ENCODE peak calls at places on chromosomes 3 and 15, in nine cellular contexts. N is OCI-M1, V is AG08395, D is lower lobe of right lung, U is HT-29, W is B cell, M is non-pigmented ciliary epithelial cell, E is heart left ventricle, X is D341Med. H is an unnamed sample.

GRCh38 chr3:14452676-14453367 is 50.4 kb downstream of the SLC6A6 start:
- DNase-seq in N (no peak), V (peak; percentile 94), D (peak; percentile 76), U (peak; percentile 85), W (no peak), M (peak; percentile 81), E (peak; percentile 91), X (no peak), H (no peak)

GRCh38 chr3:188278717-188279324 is 124.9 kb downstream of the LPP start:
- DNase-seq in N (no peak), V (no peak), D (no peak), U (no peak), W (no peak), M (no peak), E (no peak), X (no peak), H (no peak)

GRCh38 chr15:59255647-59256380 is 49.2 kb downstream of the LDHAL6B start:
- DNase-seq in N (peak; percentile 45), V (no peak), D (no peak), U (peak; percentile 87), W (no peak), M (peak; percentile 48), E (no peak), X (no peak), H (no peak)

GRCh38 chr3:169432692-169433432 is 230.7 kb downstream of the MECOM start:
- DNase-seq in N (no peak), V (no peak), D (no peak), U (peak; percentile 68), W (no peak), M (no peak), E (no peak), X (no peak), H (no peak)

GRCh38 chr3:129855454-129856419 is 37.8 kb downstream of the TMCC1 start:
- DNase-seq in N (peak; percentile 51), V (peak; percentile 69), D (no peak), U (peak; percentile 25), W (no peak), M (peak; percentile 10), E (no peak), X (no peak), H (no peak)

GRCh38 chr3:135366816-135367215 is 571.8 kb downstream of the EPHB1 start:
- DNase-seq in N (no peak), V (no peak), D (no peak), U (no peak), W (no peak), M (no peak), E (no peak), X (no peak), H (no peak)

GRCh38 chr15:63052961-63053698 is 10.6 kb downstream of the TPM1 start:
- DNase-seq in N (no peak), V (no peak), D (no peak), U (peak; percentile 51), W (no peak), M (no peak), E (peak; percentile 70), X (no peak), H (no peak)

GRCh38 chr15:48855501-48856440 is 22.2 kb upstream of the EID1 start:
- DNase-seq in N (peak; percentile 78), V (peak; percentile 70), D (no peak), U (peak; percentile 63), W (no peak), M (no peak), E (no peak), X (peak; percentile 50), H (no peak)

GRCh38 chr3:10289077-10289476 is 3.7 kb downstream of the GHRL start:
- DNase-seq in N (no peak), V (no peak), D (no peak), U (no peak), W (no peak), M (no peak), E (no peak), X (no peak), H (no peak)

GRCh38 chr3:190615607-190616006 is 101.7 kb downstream of the IL1RAP start:
- DNase-seq in N (no peak), V (no peak), D (no peak), U (no peak), W (no peak), M (no peak), E (no peak), X (no peak), H (no peak)

GRCh38 chr15:95176794-95177577 is 945.6 kb downstream of the MCTP2 start:
- DNase-seq in N (peak; percentile 45), V (no peak), D (no peak), U (no peak), W (no peak), M (no peak), E (no peak), X (no peak), H (no peak)

GRCh38 chr3:194574639-194575483 is 58.4 kb downstream of the TMEM44 start:
- DNase-seq in N (peak; percentile 9), V (no peak), D (no peak), U (no peak), W (no peak), M (no peak), E (no peak), X (no peak), H (no peak)